ENCODE peak calls at places on chromosomes 4 and X, in five cellular contexts. S is AG10803, H is neural crest cell, G is endothelial cell, C is HEK293T. Q is an unnamed sample.

GRCh38 chr4:53804719-53805118 is 213.4 kb upstream of the LNX1 start:
- DNase-seq in S (no peak), H (no peak), G (no peak), C (peak), Q (no peak)

GRCh38 chr4:185254434-185254833 is 45.0 kb downstream of the SNX25 start:
- DNase-seq in S (no peak), H (no peak), G (no peak), C (no peak), Q (no peak)

GRCh38 chr4:153186046-153186728 is 18.1 kb upstream of the TRIM2 start:
- DNase-seq in G (no peak), S (no peak), C (no peak), H (no peak), Q (no peak)

GRCh38 chr4:180665994-180666818 is 1577.0 kb upstream of the TENM3 start:
- DNase-seq in C (peak), H (peak), S (peak), G (peak), Q (no peak)

GRCh38 chr4:93267747-93268146 is 560.8 kb upstream of the ATOH1 start:
- DNase-seq in S (no peak), H (no peak), G (no peak), C (no peak), Q (no peak)

GRCh38 chr4:33746979-33747378 is 2497.3 kb downstream of the ARAP2 start:
- DNase-seq in S (peak), G (no peak), C (no peak), H (no peak), Q (no peak)

GRCh38 chr4:15436515-15436914 is 8.7 kb downstream of the C1QTNF7 start:
- DNase-seq in C (no peak), H (no peak), S (peak), G (no peak), Q (no peak)

GRCh38 chrX:14902536-14902935 is 29.3 kb downstream of the MOSPD2 start:
- DNase-seq in S (no peak), H (no peak), G (no peak), C (no peak), Q (no peak)

GRCh38 chrX:142184756-142185602 is 20.1 kb downstream of the MAGEC2 start:
- DNase-seq in H (no peak), C (no peak), S (no peak), G (no peak), Q (no peak)

Q was measured in activated T-cell treated with anti-CD3 and anti-CD28 coated beads for 1 hour.